ENCODE peak calls at places on chromosomes 4 and X, in four cellular contexts. M is epithelial cell of esophagus; T is effector memory CD4-positive, alpha-beta T cell; K is T-helper 22 cell. F is an unnamed sample.

GRCh38 chrX:88366314-88366713 is 380.7 kb upstream of the CPXCR1 start:
- DNase-seq in M (no peak), T (no peak), K (no peak), F (no peak)

GRCh38 chr4:123349401-123350190 is 47.0 kb upstream of the SPRY1 start:
- DNase-seq in M (no peak), T (no peak), K (no peak), F (no peak)

GRCh38 chr4:56506110-56506705 is 617 bp downstream of the ARL9 start:
- DNase-seq in M (no peak), T (no peak), K (no peak), F (no peak)

GRCh38 chrX:16619024-16619423 is 30.9 kb upstream of the S100G start:
- DNase-seq in M (no peak), T (no peak), K (no peak), F (no peak)

GRCh38 chr4:115249808-115250207 is 136.4 kb upstream of the NDST4 start:
- DNase-seq in M (peak), T (no peak), K (no peak), F (no peak)

GRCh38 chr4:52107745-52108144 is 56.6 kb downstream of the SPATA18 start:
- DNase-seq in M (no peak), T (no peak), K (no peak), F (no peak)

GRCh38 chrX:153878969-153879653 is 6.9 kb downstream of the L1CAM start:
- DNase-seq in M (no peak), T (no peak), K (no peak), F (no peak)

GRCh38 chr4:41533685-41534084 is 4.3 kb upstream of the LIMCH1 start:
- DNase-seq in M (no peak), T (no peak), K (no peak), F (no peak)

GRCh38 chr4:54539500-54540029 is 118.2 kb upstream of the KIT start:
- DNase-seq in M (peak), T (no peak), K (no peak), F (no peak)

GRCh38 chr4:73606465-73606974 is 13.7 kb downstream of the RASSF6 start:
- DNase-seq in M (no peak), T (no peak), K (no peak), F (no peak)

GRCh38 chrX:139691493-139691842 is 16.5 kb downstream of the MCF2 start:
- DNase-seq in M (peak), T (no peak), K (no peak), F (no peak)

GRCh38 chr4:48481581-48481980 is 1.6 kb upstream of the SLC10A4 start:
- DNase-seq in M (no peak), T (no peak), K (no peak), F (no peak)

GRCh38 chr4:128583753-128584712 is 225.5 kb upstream of the JADE1 start:
- DNase-seq in M (no peak), T (no peak), K (no peak), F (no peak)

GRCh38 chr4:10075953-10076391 is 40.6 kb downstream of the WDR1 start:
- DNase-seq in M (no peak), T (no peak), K (no peak), F (no peak)

GRCh38 chr4:1253831-1254230 is 4.9 kb upstream of the CTBP1 start:
- DNase-seq in M (no peak), T (no peak), K (no peak), F (no peak)

GRCh38 chrX:18983711-18984380 is at the start of gene PHKA2:
- DNase-seq in M (peak), T (no peak), K (no peak), F (no peak)

GRCh38 chr4:102399021-102399420 is 53.7 kb upstream of the SLC39A8 start:
- DNase-seq in M (no peak), T (no peak), K (no peak), F (no peak)

GRCh38 chr4:55386073-55386472 is 9.7 kb upstream of the TMEM165 start:
- DNase-seq in M (peak), T (no peak), K (no peak), F (no peak)

GRCh38 chrX:55450259-55450658 is 1.7 kb upstream of the MAGEH1 start:
- DNase-seq in M (peak), T (no peak), K (no peak), F (no peak)

GRCh38 chr4:118969359-118969758 is 80.7 kb downstream of the SYNPO2 start:
- DNase-seq in M (peak), T (no peak), K (no peak), F (no peak)

GRCh38 chr4:52711271-52711670 is 40.0 kb downstream of the ERVMER34-1 start:
- DNase-seq in M (no peak), T (no peak), K (no peak), F (no peak)

GRCh38 chr4:3464911-3465697 is 2.0 kb downstream of the DOK7 start:
- DNase-seq in M (no peak), T (no peak), K (no peak), F (no peak)

F was measured in T-helper 17 cell.